ENCODE peak calls at places on chromosome 16, in four cellular contexts. One of them, this sample, is unnamed.

GRCh38 chr16:11736903-11737302 is 5.8 kb downstream of the TXNDC11 start:
- DNase-seq in HepG2: no peak
- DNase-seq in GM12878: no peak
- DNase-seq in K562: no peak
- DNase-seq in this sample: no peak

GRCh38 chr16:2530629-2531318 is 434 bp downstream of the CEMP1 start:
- DNase-seq in HepG2: no peak
- DNase-seq in GM12878: no peak
- DNase-seq in K562: no peak
- DNase-seq in this sample: no peak

GRCh38 chr16:56257260-56257659 is 66.0 kb downstream of the GNAO1 start:
- DNase-seq in HepG2: no peak
- DNase-seq in GM12878: no peak
- DNase-seq in K562: no peak
- DNase-seq in this sample: no peak

GRCh38 chr16:55672471-55672870 is 16.7 kb downstream of the SLC6A2 start:
- DNase-seq in HepG2: no peak
- DNase-seq in GM12878: no peak
- DNase-seq in K562: no peak
- DNase-seq in this sample: no peak

GRCh38 chr16:29840240-29840639 is 20.0 kb downstream of the MVP start:
- DNase-seq in HepG2: no peak
- DNase-seq in GM12878: no peak
- DNase-seq in K562: no peak
- DNase-seq in this sample: no peak

GRCh38 chr16:19393226-19394074 is 24.2 kb upstream of the TMC5 start:
- DNase-seq in HepG2: no peak
- DNase-seq in GM12878: no peak
- DNase-seq in K562: no peak
- DNase-seq in this sample: no peak

GRCh38 chr16:27321013-27321960 is 7.5 kb downstream of the IL4R start:
- DNase-seq in HepG2: no peak
- DNase-seq in GM12878: no peak
- DNase-seq in K562: no peak
- DNase-seq in this sample: no peak

GRCh38 chr16:27377666-27378485 is 24.1 kb upstream of the IL21R start:
- DNase-seq in HepG2: no peak
- DNase-seq in GM12878: peak; percentile 72
- DNase-seq in K562: no peak
- DNase-seq in this sample: no peak

GRCh38 chr16:26710475-26710874 is 356.3 kb upstream of the C16orf82 start:
- DNase-seq in HepG2: no peak
- DNase-seq in GM12878: no peak
- DNase-seq in K562: no peak
- DNase-seq in this sample: no peak

GRCh38 chr16:19228057-19228456 is 57.5 kb upstream of the CLEC19A start:
- DNase-seq in HepG2: no peak
- DNase-seq in GM12878: no peak
- DNase-seq in K562: no peak
- DNase-seq in this sample: no peak

GRCh38 chr16:71360378-71360777 is 1.9 kb downstream of the CALB2 start:
- DNase-seq in HepG2: peak; percentile 25
- DNase-seq in GM12878: no peak
- DNase-seq in K562: peak; percentile 37
- DNase-seq in this sample: no peak

GRCh38 chr16:69520800-69521602 is 44.8 kb upstream of the NFAT5 start:
- DNase-seq in HepG2: peak; percentile 92
- DNase-seq in GM12878: peak; percentile 65
- DNase-seq in K562: peak; percentile 3
- DNase-seq in this sample: no peak

GRCh38 chr16:73274140-73274539 is 226.2 kb upstream of the ZFHX3 start:
- DNase-seq in HepG2: no peak
- DNase-seq in GM12878: no peak
- DNase-seq in K562: no peak
- DNase-seq in this sample: no peak

GRCh38 chr16:73262931-73263330 is 215.0 kb upstream of the ZFHX3 start:
- DNase-seq in HepG2: no peak
- DNase-seq in GM12878: no peak
- DNase-seq in K562: no peak
- DNase-seq in this sample: no peak

GRCh38 chr16:73265124-73265838 is 217.4 kb upstream of the ZFHX3 start:
- DNase-seq in HepG2: no peak
- DNase-seq in GM12878: no peak
- DNase-seq in K562: no peak
- DNase-seq in this sample: peak; percentile 32

DNA sequence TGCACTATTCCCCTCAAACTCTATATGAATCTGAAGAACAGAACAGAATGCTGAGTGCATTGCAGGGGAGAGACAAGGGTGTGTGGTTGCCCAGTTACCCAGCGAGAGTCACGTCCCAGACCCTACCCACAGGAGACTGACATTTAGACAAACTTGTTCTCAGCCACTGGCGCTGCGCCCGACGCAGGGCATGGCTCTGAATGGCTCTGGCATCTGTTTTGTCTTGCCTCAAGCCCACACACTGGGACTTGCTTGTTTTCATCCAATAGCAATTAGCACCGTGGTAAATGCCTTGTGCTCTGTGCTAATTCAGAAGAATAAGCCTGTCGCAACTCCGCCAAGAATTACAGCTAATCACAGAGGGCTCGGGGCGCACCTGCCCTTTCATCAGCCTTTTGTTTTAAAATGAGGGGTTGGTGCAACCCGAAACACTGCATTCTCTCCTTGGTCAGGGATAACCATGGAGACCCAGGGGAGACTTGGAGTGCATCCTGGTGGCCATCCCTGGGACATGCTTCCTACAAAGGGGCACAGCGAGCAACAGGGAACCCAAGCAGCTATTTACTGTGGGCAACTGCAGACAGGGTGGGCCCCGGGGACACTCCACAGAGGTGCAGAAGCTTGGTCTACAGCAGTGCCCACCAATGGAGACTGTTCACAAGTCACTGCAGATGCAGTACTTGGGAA is 220.5 kb upstream of the ZFHX3 start:
- DNase-seq in HepG2: peak; percentile 12
- DNase-seq in GM12878: no peak
- DNase-seq in K562: no peak
- DNase-seq in this sample: peak; percentile 50
- TF ChIP-seq CREM in HepG2: no peak
- TF ChIP-seq CREM in GM12878: no peak
- TF ChIP-seq CREM in K562: no peak
- TF ChIP-seq CREM in this sample: no peak

GRCh38 chr16:89119661-89120141 is 26.0 kb downstream of the ACSF3 start:
- DNase-seq in HepG2: no peak
- DNase-seq in GM12878: no peak
- DNase-seq in K562: no peak
- DNase-seq in this sample: peak; percentile 9

GRCh38 chr16:89117975-89118289 is 24.3 kb downstream of the ACSF3 start:
- DNase-seq in HepG2: no peak
- DNase-seq in GM12878: no peak
- DNase-seq in K562: no peak
- DNase-seq in this sample: peak; percentile 8

GRCh38 chr16:89117239-89117974 is 23.8 kb downstream of the ACSF3 start:
- DNase-seq in HepG2: no peak
- DNase-seq in GM12878: no peak
- DNase-seq in K562: no peak
- DNase-seq in this sample: peak; percentile 0

GRCh38 chr16:89119161-89119621 is 25.5 kb downstream of the ACSF3 start:
- DNase-seq in HepG2: no peak
- DNase-seq in GM12878: no peak
- DNase-seq in K562: no peak
- DNase-seq in this sample: peak; percentile 6

GRCh38 chr16:89118361-89119061 is 24.9 kb downstream of the ACSF3 start:
- DNase-seq in HepG2: peak; percentile 77
- DNase-seq in GM12878: no peak
- DNase-seq in K562: no peak
- DNase-seq in this sample: peak; percentile 39
- TF ChIP-seq CREM in HepG2: no peak
- TF ChIP-seq CREM in GM12878: no peak
- TF ChIP-seq CREM in K562: no peak
- TF ChIP-seq CREM in this sample: no peak

GRCh38 chr16:58002411-58002790 is 1.2 kb downstream of the USB1 start:
- DNase-seq in HepG2: no peak
- DNase-seq in GM12878: no peak
- DNase-seq in K562: no peak
- DNase-seq in this sample: no peak

GRCh38 chr16:58001781-58002410 is 689 bp downstream of the USB1 start:
- DNase-seq in HepG2: peak; percentile 42
- DNase-seq in GM12878: no peak
- DNase-seq in K562: no peak
- DNase-seq in this sample: no peak

GRCh38 chr16:57999366-57999970 is 1.0 kb downstream of the ZNF319 start:
- DNase-seq in HepG2: peak; percentile 29
- DNase-seq in GM12878: no peak
- DNase-seq in K562: no peak
- DNase-seq in this sample: no peak

GRCh38 chr16:57999971-58000705 is at the start of gene ZNF319:
- DNase-seq in HepG2: no peak
- DNase-seq in GM12878: no peak
- DNase-seq in K562: peak; percentile 57
- DNase-seq in this sample: peak; percentile 20

GRCh38 chr16:58000706-58001676 is at the start of gene USB1:
- DNase-seq in HepG2: peak; percentile 88
- DNase-seq in GM12878: peak; percentile 56
- DNase-seq in K562: peak; percentile 96
- DNase-seq in this sample: peak; percentile 87
- TF ChIP-seq CREM in HepG2: no peak
- TF ChIP-seq CREM in GM12878: no peak
- TF ChIP-seq CREM in K562: no peak
- TF ChIP-seq CREM in this sample: no peak

GRCh38 chr16:78177218-78177617 is 77.8 kb downstream of the WWOX start:
- DNase-seq in HepG2: no peak
- DNase-seq in GM12878: no peak
- DNase-seq in K562: no peak
- DNase-seq in this sample: no peak

GRCh38 chr16:78170360-78170928 is 71.0 kb downstream of the WWOX start:
- DNase-seq in HepG2: no peak
- DNase-seq in GM12878: no peak
- DNase-seq in K562: no peak
- DNase-seq in this sample: no peak

GRCh38 chr16:78177927-78178326 is 78.5 kb downstream of the WWOX start:
- DNase-seq in HepG2: peak; percentile 35
- DNase-seq in GM12878: no peak
- DNase-seq in K562: peak; percentile 17
- DNase-seq in this sample: no peak

GRCh38 chr16:78179666-78180065 is 80.2 kb downstream of the WWOX start:
- DNase-seq in HepG2: peak; percentile 39
- DNase-seq in GM12878: no peak
- DNase-seq in K562: no peak
- DNase-seq in this sample: no peak

GRCh38 chr16:78175287-78175686 is 75.8 kb downstream of the WWOX start:
- DNase-seq in HepG2: no peak
- DNase-seq in GM12878: no peak
- DNase-seq in K562: no peak
- DNase-seq in this sample: no peak
- TF ChIP-seq CREM in HepG2: no peak
- TF ChIP-seq CREM in GM12878: no peak
- TF ChIP-seq CREM in K562: no peak
- TF ChIP-seq CREM in this sample: no peak

GRCh38 chr16:82093901-82094300 is 58.8 kb downstream of the HSD17B2 start:
- DNase-seq in HepG2: no peak
- DNase-seq in GM12878: no peak
- DNase-seq in K562: no peak
- DNase-seq in this sample: no peak
- TF ChIP-seq CREM in HepG2: no peak
- TF ChIP-seq CREM in GM12878: no peak
- TF ChIP-seq CREM in K562: no peak
- TF ChIP-seq CREM in this sample: no peak

DNA sequence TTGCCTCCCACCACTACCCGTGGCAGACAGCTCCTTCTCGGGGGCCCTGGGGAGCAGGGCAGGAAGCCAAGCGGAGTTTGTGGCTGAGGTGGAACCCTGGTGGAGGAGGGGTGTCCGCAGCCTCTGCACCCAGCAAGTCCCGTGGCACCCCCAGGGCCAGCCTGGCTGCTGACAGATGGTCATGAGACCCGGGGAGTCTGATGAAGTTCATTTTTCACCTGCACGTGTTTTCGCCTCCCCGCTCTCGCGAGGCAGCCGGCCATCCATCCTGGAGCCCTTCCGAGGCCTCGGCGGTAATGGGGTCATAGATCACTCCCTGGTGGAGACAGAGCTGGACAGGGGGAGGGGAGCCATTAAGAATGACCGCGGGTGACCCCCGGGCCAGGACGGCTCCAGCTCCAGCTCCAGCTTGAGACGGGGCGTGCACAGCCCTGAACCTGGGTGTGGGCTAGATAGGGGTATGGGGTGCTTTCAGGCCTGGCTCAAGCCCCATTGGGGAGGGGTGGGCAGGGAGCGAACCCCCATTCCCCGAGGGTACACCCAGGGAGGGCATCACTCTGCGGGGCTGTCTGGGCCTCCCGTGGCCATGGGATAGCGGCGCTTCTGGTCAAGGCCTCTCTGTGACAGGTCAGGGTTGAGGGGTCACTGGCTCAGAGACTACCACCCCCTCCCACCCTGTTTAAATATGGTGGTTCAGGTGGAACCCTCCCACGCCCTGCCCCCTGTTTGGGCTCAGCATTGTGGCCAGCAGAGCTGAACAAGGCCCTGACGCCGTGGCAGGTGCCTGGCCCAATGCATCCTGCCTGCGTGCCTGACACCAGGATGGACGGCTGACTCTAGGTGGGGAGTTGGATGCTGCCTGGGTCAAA is 227.4 kb upstream of the GSE1 start:
- DNase-seq in HepG2: peak; percentile 54
- DNase-seq in GM12878: no peak
- DNase-seq in K562: no peak
- DNase-seq in this sample: peak; percentile 11
- TF ChIP-seq CREM in HepG2: no peak
- TF ChIP-seq CREM in GM12878: no peak
- TF ChIP-seq CREM in K562: no peak
- TF ChIP-seq CREM in this sample: no peak

GRCh38 chr16:83704656-83705055 is 103.1 kb upstream of the HSBP1 start:
- DNase-seq in HepG2: no peak
- DNase-seq in GM12878: no peak
- DNase-seq in K562: no peak
- DNase-seq in this sample: no peak

GRCh38 chr16:83705856-83706255 is 101.9 kb upstream of the HSBP1 start:
- DNase-seq in HepG2: no peak
- DNase-seq in GM12878: no peak
- DNase-seq in K562: no peak
- DNase-seq in this sample: no peak

GRCh38 chr16:83698964-83699363 is 108.8 kb upstream of the HSBP1 start:
- DNase-seq in HepG2: no peak
- DNase-seq in GM12878: no peak
- DNase-seq in K562: no peak
- DNase-seq in this sample: no peak

GRCh38 chr16:83699817-83700216 is 108.0 kb upstream of the HSBP1 start:
- DNase-seq in HepG2: no peak
- DNase-seq in GM12878: no peak
- DNase-seq in K562: no peak
- DNase-seq in this sample: no peak

DNA sequence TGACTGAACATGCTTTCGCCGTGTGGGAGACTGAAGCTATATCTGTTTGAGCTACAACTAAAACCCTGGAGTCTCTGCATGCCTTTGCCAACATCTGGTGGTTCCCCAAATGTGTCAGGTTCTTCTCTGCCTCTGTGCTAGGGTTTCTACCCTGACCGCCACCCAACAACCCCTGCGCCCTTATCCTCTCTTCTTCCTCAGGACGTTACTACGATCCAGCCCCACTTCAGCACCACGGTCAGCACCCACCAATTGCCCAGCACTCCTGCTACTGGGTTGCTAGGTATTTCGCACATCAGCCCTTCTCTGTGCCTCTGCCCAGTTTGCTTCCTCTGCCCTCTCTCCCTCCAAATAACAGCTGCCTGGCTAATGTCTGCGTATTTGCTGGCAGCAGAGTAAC is 106.3 kb upstream of the HSBP1 start:
- DNase-seq in HepG2: peak; percentile 33
- DNase-seq in GM12878: no peak
- DNase-seq in K562: peak; percentile 63
- DNase-seq in this sample: peak; percentile 86
- TF ChIP-seq CREM in HepG2: no peak
- TF ChIP-seq CREM in GM12878: no peak
- TF ChIP-seq CREM in K562: peak; percentile 10
- TF ChIP-seq CREM in this sample: no peak

This sample was measured in WTC11.